ENCODE peak calls at places on chromosomes 6 and 20, in five cellular contexts. D is progenitor cell of endocrine pancreas; K is COR-L47; B is stimulated activated effector memory CD8-positive, alpha-beta T cell treated with anti-CD3 and anti-CD28 coated beads, Interleukin-12 subunit alpha, Interleukin-12 subunit beta, amount 100 ng/mL, for 72 hours; O is A673. A is an unnamed sample.

GRCh38 chr20:44594730-44595129 is 12.4 kb downstream of the PKIG start:
- DNase-seq in O (no peak), D (no peak), B (no peak), K (no peak), A (no peak)

GRCh38 chr20:49615401-49616153 is 47.6 kb upstream of the PTGIS start:
- DNase-seq in B (no peak), D (no peak), K (no peak), O (no peak), A (no peak)

GRCh38 chr6:167707686-167708500 is 118.8 kb upstream of the AFDN start:
- DNase-seq in K (no peak), B (no peak), D (no peak), O (no peak), A (no peak)

GRCh38 chr6:160960839-160961238 is 30.7 kb upstream of the MAP3K4 start:
- DNase-seq in O (peak; percentile 62), B (no peak), K (peak; percentile 48), D (no peak), A (no peak)

GRCh38 chr20:45735552-45735951 is 13.4 kb downstream of the SPINT4 start:
- DNase-seq in O (no peak), D (no peak), B (no peak), K (no peak), A (no peak)

GRCh38 chr6:26328265-26328844 is 36.6 kb upstream of the BTN3A2 start:
- DNase-seq in B (no peak), D (no peak), O (peak; percentile 54), K (no peak), A (no peak)

GRCh38 chr20:6623989-6624388 is 143.5 kb upstream of the BMP2 start:
- DNase-seq in O (no peak), B (no peak), K (no peak), D (no peak), A (no peak)

GRCh38 chr6:168189679-168190405 is 110.8 kb upstream of the FRMD1 start:
- DNase-seq in D (no peak), B (no peak), K (no peak), O (no peak), A (no peak)

GRCh38 chr6:131159578-131159977 is 24.3 kb downstream of the AKAP7 start:
- DNase-seq in K (no peak), B (no peak), D (no peak), O (no peak), A (no peak)

GRCh38 chr6:32186496-32186840 is 2.4 kb upstream of the AGER start:
- DNase-seq in K (no peak), O (no peak), B (no peak), D (no peak), A (no peak)

GRCh38 chr6:66336171-66336570 is 629.1 kb upstream of the EYS start:
- DNase-seq in D (no peak), B (no peak), K (no peak), O (no peak), A (no peak)

GRCh38 chr20:34222208-34222607 is 19.0 kb upstream of the ASIP start:
- DNase-seq in K (no peak), D (no peak), B (no peak), O (peak; percentile 81), A (no peak)

GRCh38 chr6:41947581-41948220 is 6.1 kb upstream of the CCND3 start:
- DNase-seq in B (no peak), D (no peak), O (no peak), K (no peak), A (no peak)

GRCh38 chr20:50565874-50566273 is 55.7 kb downstream of the PTPN1 start:
- DNase-seq in D (no peak), B (no peak), K (no peak), O (no peak), A (no peak)

GRCh38 chr20:57680131-57680716 is 29.6 kb downstream of the PMEPA1 start:
- DNase-seq in D (no peak), B (no peak), O (no peak), K (no peak), A (no peak)

GRCh38 chr20:62029951-62030350 is 35.7 kb downstream of the TAF4 start:
- DNase-seq in O (no peak), B (no peak), D (no peak), K (no peak), A (no peak)